ENCODE peak calls at places on chromosomes 7 and 10, in six cellular contexts. I is uterus, V is adrenal gland, E is A549, Q is tibial nerve, L is lower lobe of right lung. N is an unnamed sample. For H3K9me3, the result is how much of the 10 kb centered on the place peaks cover.

GRCh38 chr10:97747573-97747972 is 10.6 kb downstream of the ZFYVE27 start:
- DNase-seq in E (no peak), L (no peak), I (no peak), Q (no peak), V (no peak), N (no peak)

GRCh38 chr10:62637249-62638061 is 167.1 kb upstream of the ADO start:
- DNase-seq in L (no peak), I (no peak), E (no peak), Q (no peak), V (peak), N (no peak)

GRCh38 chr7:47778153-47778661 is 170.1 kb downstream of the PKD1L1 start:
- DNase-seq in Q (no peak), V (no peak), E (peak), L (no peak), I (no peak), N (no peak)

GRCh38 chr10:43340619-43341018 is 30.8 kb upstream of the FXYD4 start:
- DNase-seq in I (no peak), L (peak), Q (no peak), V (peak), E (peak), N (no peak)

GRCh38 chr7:17090751-17091150 is 207.7 kb upstream of the AHR start:
- DNase-seq in Q (no peak), V (no peak), I (no peak), E (no peak), L (no peak), N (no peak)

GRCh38 chr10:77578583-77579227 is 58.9 kb downstream of the KCNMA1 start:
- DNase-seq in E (peak), V (no peak), Q (no peak), L (no peak), I (no peak), N (no peak)

GRCh38 chr7:158811461-158811860 is 17.8 kb downstream of the ESYT2 start:
- DNase-seq in L (no peak), E (peak), Q (peak), I (peak), V (peak), N (no peak)

GRCh38 chr7:27840314-27840713 is 100.4 kb downstream of the TAX1BP1 start:
- DNase-seq in Q (no peak), I (no peak), E (no peak), L (no peak), V (no peak), N (no peak)

GRCh38 chr10:32139223-32140073 is 83.2 kb upstream of the KIF5B start:
- DNase-seq in L (peak), Q (peak), I (peak), V (peak), E (peak), N (peak)

GRCh38 chr7:1694981-1695511 is 25.0 kb downstream of the ELFN1 start:
- DNase-seq in Q (no peak), I (peak), L (peak), E (no peak), V (peak), N (no peak)

GRCh38 chr7:27096756-27097514 is 1.1 kb upstream of the HOXA1 start:
- DNase-seq in I (peak), V (peak), E (no peak), Q (no peak), L (peak), N (no peak)

GRCh38 chr7:106927541-106927940 is 62.5 kb downstream of the PIK3CG start:
- DNase-seq in E (no peak), I (no peak), V (no peak), Q (no peak), L (no peak), N (no peak)

GRCh38 chr10:33126118-33126517 is 168.1 kb upstream of the ITGB1 start:
- DNase-seq in Q (no peak), L (no peak), E (no peak), I (no peak), V (no peak), N (no peak)

GRCh38 chr10:31928531-31929259 is at the start of gene ARHGAP12:
- DNase-seq in I (peak), L (peak), Q (peak), V (peak), E (peak), N (peak)

GRCh38 chr7:142935941-142936565 is 2.5 kb upstream of the TRPV5 start:
- DNase-seq in L (no peak), I (no peak), E (no peak), Q (no peak), V (no peak), N (no peak)

GRCh38 chr10:113735913-113736312 is 15.6 kb upstream of the PLEKHS1 start:
- DNase-seq in Q (no peak), L (no peak), V (no peak), E (peak), I (no peak), N (no peak)

GRCh38 chr7:99127636-99128035 is 16.3 kb downstream of the SMURF1 start:
- DNase-seq in E (no peak), I (no peak), V (no peak), L (no peak), Q (no peak), N (no peak)

GRCh38 chr10:19945275-19945674 is 129.0 kb downstream of the PLXDC2 start:
- DNase-seq in I (no peak), Q (no peak), L (no peak), E (no peak), V (no peak), N (peak)

GRCh38 chr10:133405844-133406527 is 12.0 kb downstream of the MTG1 start:
- DNase-seq in Q (no peak), I (no peak), E (no peak), V (no peak), L (no peak), N (no peak)

GRCh38 chr10:84348431-84348830 is 20.0 kb downstream of the CCSER2 start:
- DNase-seq in L (no peak), E (no peak), I (no peak), Q (no peak), V (no peak), N (no peak)

GRCh38 chr10:28442375-28442774 is 90.5 kb upstream of the WAC start:
- DNase-seq in L (no peak), I (no peak), V (no peak), E (no peak), Q (no peak), N (no peak)

GRCh38 chr10:110448682-110449418 is 48.9 kb upstream of the DUSP5 start:
- DNase-seq in Q (no peak), V (no peak), E (no peak), I (no peak), L (no peak), N (no peak)

GRCh38 chr10:77781451-77782327 is 144.1 kb upstream of the KCNMA1 start:
- DNase-seq in V (no peak), E (no peak), I (no peak), L (no peak), Q (no peak), N (no peak)

GRCh38 chr10:119346063-119346835 is 138.9 kb downstream of the GRK5 start:
- DNase-seq in V (no peak), E (no peak), Q (no peak), I (no peak), L (no peak), N (peak)

GRCh38 chr7:102287082-102287464 is 405 bp downstream of the SH2B2 start:
- DNase-seq in I (no peak), L (no peak), Q (no peak), E (no peak), V (peak), N (no peak)

GRCh38 chr7:27172823-27173411 is 1.2 kb downstream of the HOXA10 start:
- DNase-seq in E (peak), L (peak), I (peak), Q (peak), V (peak), N (no peak)

DNA sequence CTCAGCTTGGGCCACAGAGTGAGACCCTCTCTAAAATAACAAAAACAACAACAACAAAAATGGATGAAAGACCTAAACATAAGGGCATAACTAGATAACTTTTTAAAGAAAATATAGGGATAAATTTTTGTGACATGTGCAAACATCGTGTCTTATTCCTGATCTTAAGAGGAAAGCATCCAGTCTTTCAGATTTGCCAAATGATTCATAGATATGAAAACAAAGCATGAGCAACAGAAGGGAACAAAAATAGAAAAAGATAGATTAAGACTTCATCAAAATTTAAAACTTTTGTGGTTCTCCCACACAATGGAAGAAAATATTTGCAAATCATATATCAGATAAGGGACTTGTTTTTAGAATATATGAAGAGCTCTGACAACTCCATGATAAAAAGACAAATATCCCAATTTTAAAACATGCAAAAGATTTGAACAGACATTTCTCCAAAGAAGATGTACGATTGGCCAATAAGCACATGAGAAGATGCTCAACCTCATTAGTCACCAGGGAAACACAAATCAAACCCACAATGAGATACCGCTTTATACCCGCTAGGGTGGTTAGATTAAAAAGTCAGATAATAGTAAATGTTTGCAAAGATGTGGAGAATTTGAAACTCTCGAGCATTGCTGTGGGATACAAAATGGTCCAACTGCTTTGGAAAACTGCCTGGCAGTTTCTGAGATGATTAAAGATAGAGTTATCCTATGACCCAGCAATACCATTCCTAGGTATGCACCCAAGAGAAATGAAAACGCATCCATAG is 20.3 kb downstream of the PPIF start:
- DNase-seq in V (no peak), Q (no peak), I (no peak), E (no peak), L (no peak), N (no peak)
- TF ChIP-seq CTCF in V (no peak), Q (no peak), I (no peak), E (no peak), L (no peak), N (no peak)

GRCh38 chr10:131206136-131206995 is 105.2 kb downstream of the TCERG1L start:
- DNase-seq in V (no peak), L (no peak), E (no peak), I (peak), Q (no peak), N (no peak)
- H3K9me3 ChIP-seq in V (under half), L (under half), E (under half), I (under half), Q (under half), N (under half)

GRCh38 chr7:42235734-42236133 is 1.3 kb downstream of the GLI3 start:
- DNase-seq in Q (no peak), L (no peak), I (peak), E (no peak), V (peak), N (peak)
- H3K4me3 ChIP-seq in Q (peak), L (peak), I (peak), E (peak), V (peak), N (peak)

GRCh38 chr10:116765549-116766162 is 23.3 kb upstream of the HSPA12A start:
- DNase-seq in Q (no peak), L (no peak), E (no peak), I (no peak), V (no peak), N (no peak)
- TF ChIP-seq CTCF in Q (peak), L (peak), E (peak), I (no peak), V (peak), N (peak)

GRCh38 chr7:64625114-64626082 is 40.5 kb upstream of the ZNF107 start:
- DNase-seq in V (no peak), L (no peak), E (no peak), Q (no peak), I (no peak), N (no peak)
- H3K9me3 ChIP-seq in V (under half), L (under half), E (under half), Q (under half), I (under half), N (under half)

GRCh38 chr7:55548295-55548731 is 24.0 kb downstream of the VOPP1 start:
- DNase-seq in Q (no peak), E (no peak), I (no peak), V (no peak), L (no peak), N (no peak)

GRCh38 chr7:55550838-55551537 is 21.3 kb downstream of the VOPP1 start:
- DNase-seq in E (no peak), L (no peak), I (no peak), Q (no peak), V (no peak), N (no peak)

GRCh38 chr7:55550010-55550409 is 22.3 kb downstream of the VOPP1 start:
- DNase-seq in L (no peak), E (peak), I (no peak), Q (no peak), V (no peak), N (no peak)

GRCh38 chr7:55546826-55547225 is 25.5 kb downstream of the VOPP1 start:
- DNase-seq in I (peak), Q (peak), V (peak), L (peak), E (peak), N (peak)

DNA sequence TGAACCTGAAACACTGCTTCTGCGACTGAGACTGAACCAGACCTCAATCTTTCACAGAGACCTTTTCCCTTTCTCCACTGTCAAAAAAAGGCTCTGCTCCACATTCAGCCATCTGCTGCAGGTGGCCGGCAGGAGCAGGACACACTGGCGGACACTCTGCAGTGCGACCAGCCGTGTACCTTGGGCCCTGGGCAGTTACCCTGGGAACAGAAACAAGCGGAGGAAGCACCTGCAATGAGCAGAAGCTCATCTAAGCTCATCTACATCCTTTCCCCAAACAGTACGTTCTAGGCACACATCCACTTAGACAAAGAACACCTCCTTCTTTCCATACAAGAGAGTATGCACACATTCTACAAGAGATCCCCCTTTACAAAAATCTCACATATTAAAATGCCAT is 22.8 kb downstream of the VOPP1 start:
- DNase-seq in E (no peak), I (no peak), V (no peak), Q (no peak), L (no peak), N (no peak)
- H3K4me3 ChIP-seq in E (no peak), I (no peak), V (no peak), Q (no peak), L (no peak), N (no peak)

GRCh38 chr7:78587443-78588044 is 789.0 kb downstream of the PHTF2 start:
- DNase-seq in Q (no peak), E (peak), V (no peak), I (no peak), L (no peak), N (no peak)
- TF ChIP-seq CTCF in Q (no peak), E (peak), V (no peak), I (no peak), L (no peak), N (no peak)